ENCODE peak calls at places on chromosomes 4 and X, in six cellular contexts. One of them, this sample, is unnamed.
A peak's percentile ranks its signal among the peaks of the same experiment; 100 is the strongest.

GRCh38 chrX:127037179-127037578 is 217.7 kb downstream of the PRR32 start:
- DNase-seq in K562: no peak
- DNase-seq in GM12878: no peak
- DNase-seq in HepG2: no peak
- DNase-seq in HCT116: no peak
- DNase-seq in H1: no peak
- DNase-seq in this sample: no peak

GRCh38 chr4:96407651-96408342 is 567.9 kb downstream of the PDHA2 start:
- DNase-seq in H1: no peak
- DNase-seq in HCT116: no peak
- DNase-seq in HepG2: no peak
- DNase-seq in GM12878: no peak
- DNase-seq in K562: no peak
- DNase-seq in this sample: no peak

GRCh38 chrX:153338836-153339235 is 4.9 kb downstream of the ZNF275 start:
- DNase-seq in H1: no peak
- DNase-seq in HepG2: no peak
- DNase-seq in GM12878: no peak
- DNase-seq in K562: no peak
- DNase-seq in HCT116: no peak
- DNase-seq in this sample: no peak

GRCh38 chr4:168021666-168022065 is 70.7 kb upstream of the ANXA10 start:
- DNase-seq in HepG2: no peak
- DNase-seq in H1: no peak
- DNase-seq in GM12878: no peak
- DNase-seq in K562: no peak
- DNase-seq in HCT116: no peak
- DNase-seq in this sample: no peak

GRCh38 chrX:45187731-45188130 is 12.9 kb downstream of the DIPK2B start:
- DNase-seq in H1: no peak
- DNase-seq in K562: no peak
- DNase-seq in HCT116: no peak
- DNase-seq in HepG2: no peak
- DNase-seq in GM12878: no peak
- DNase-seq in this sample: no peak

GRCh38 chrX:15391850-15392249 is 7.6 kb upstream of the VEGFD start:
- DNase-seq in H1: no peak
- DNase-seq in HCT116: no peak
- DNase-seq in K562: no peak
- DNase-seq in GM12878: no peak
- DNase-seq in HepG2: no peak
- DNase-seq in this sample: no peak

GRCh38 chrX:10240918-10241317 is 84.1 kb downstream of the CLCN4 start:
- DNase-seq in GM12878: no peak
- DNase-seq in K562: no peak
- DNase-seq in HepG2: no peak
- DNase-seq in H1: no peak
- DNase-seq in HCT116: no peak
- DNase-seq in this sample: no peak

GRCh38 chr4:90540536-90540935 is 413.3 kb downstream of the CCSER1 start:
- DNase-seq in HepG2: no peak
- DNase-seq in HCT116: no peak
- DNase-seq in H1: no peak
- DNase-seq in K562: no peak
- DNase-seq in GM12878: no peak
- DNase-seq in this sample: no peak

GRCh38 chr4:89549907-89550306 is 242.3 kb upstream of the GPRIN3 start:
- DNase-seq in K562: no peak
- DNase-seq in HepG2: no peak
- DNase-seq in GM12878: no peak
- DNase-seq in HCT116: no peak
- DNase-seq in H1: no peak
- DNase-seq in this sample: no peak

GRCh38 chrX:9911479-9911878 is 55.7 kb upstream of the CLDN34 start:
- DNase-seq in K562: no peak
- DNase-seq in HepG2: no peak
- DNase-seq in HCT116: no peak
- DNase-seq in GM12878: no peak
- DNase-seq in H1: no peak
- DNase-seq in this sample: no peak

GRCh38 chr4:65623509-65623908 is 46.8 kb downstream of the EPHA5 start:
- DNase-seq in HepG2: no peak
- DNase-seq in K562: no peak
- DNase-seq in HCT116: no peak
- DNase-seq in GM12878: no peak
- DNase-seq in H1: no peak
- DNase-seq in this sample: no peak

GRCh38 chr4:147371661-147372060 is 109.2 kb upstream of the EDNRA start:
- DNase-seq in H1: no peak
- DNase-seq in HepG2: no peak
- DNase-seq in GM12878: no peak
- DNase-seq in K562: no peak
- DNase-seq in HCT116: peak; percentile 51
- DNase-seq in this sample: no peak

GRCh38 chr4:186701273-186701672 is 22.4 kb downstream of the FAT1 start:
- DNase-seq in GM12878: no peak
- DNase-seq in HepG2: peak; percentile 62
- DNase-seq in H1: no peak
- DNase-seq in HCT116: no peak
- DNase-seq in K562: no peak
- DNase-seq in this sample: no peak

GRCh38 chr4:98203406-98204235 is 57.6 kb upstream of the RAP1GDS1 start:
- DNase-seq in HepG2: no peak
- DNase-seq in K562: no peak
- DNase-seq in HCT116: no peak
- DNase-seq in GM12878: peak; percentile 30
- DNase-seq in H1: no peak
- DNase-seq in this sample: no peak

GRCh38 chr4:136369073-136369472 is 1163.2 kb downstream of the PCDH18 start:
- DNase-seq in K562: no peak
- DNase-seq in GM12878: no peak
- DNase-seq in HepG2: no peak
- DNase-seq in HCT116: no peak
- DNase-seq in H1: no peak
- DNase-seq in this sample: no peak

GRCh38 chrX:43939187-43939926 is 33.8 kb downstream of the NDP start:
- DNase-seq in H1: no peak
- DNase-seq in HCT116: no peak
- DNase-seq in K562: no peak
- DNase-seq in HepG2: no peak
- DNase-seq in GM12878: no peak
- DNase-seq in this sample: no peak

GRCh38 chr4:992297-993110 is 700 bp downstream of the SLC26A1 start:
- DNase-seq in K562: peak; percentile 84
- DNase-seq in H1: no peak
- DNase-seq in GM12878: no peak
- DNase-seq in HepG2: peak; percentile 98
- DNase-seq in HCT116: no peak
- DNase-seq in this sample: no peak

DNA sequence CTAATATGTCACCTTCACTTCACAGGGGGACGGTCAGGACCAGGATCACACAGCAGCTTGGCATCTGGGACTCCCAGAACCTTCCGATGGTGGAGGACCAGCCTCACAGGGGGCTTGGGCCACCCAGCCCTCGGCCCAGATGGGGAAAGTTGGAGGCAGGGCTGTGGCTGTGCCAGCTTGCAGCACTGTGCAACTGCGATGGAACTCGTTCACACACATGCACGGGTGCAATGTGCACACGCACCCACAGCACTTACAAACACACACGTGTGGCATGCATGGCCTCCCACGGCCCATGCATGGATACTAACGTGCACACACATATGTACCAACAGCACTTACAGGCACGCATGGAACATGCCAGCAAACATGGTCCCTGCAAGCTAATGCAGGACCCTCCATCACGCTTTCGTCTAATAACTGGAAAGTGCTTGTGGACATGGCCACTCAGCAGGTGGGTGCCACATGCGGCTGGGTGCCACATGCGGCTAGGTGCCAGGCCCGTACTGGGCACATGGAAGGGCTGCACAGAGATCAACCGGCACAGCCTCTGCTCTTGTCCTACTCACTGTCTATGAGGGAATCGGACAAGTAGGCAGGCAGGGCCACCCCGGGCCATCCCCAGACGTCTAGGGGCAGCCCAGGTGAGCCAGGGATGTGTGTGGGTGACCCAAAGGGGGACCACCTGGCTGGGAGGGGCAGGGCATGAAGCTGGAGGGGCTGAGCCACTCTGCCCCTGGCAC is 63.2 kb downstream of the ADRA2C start:
- DNase-seq in K562: no peak
- DNase-seq in H1: no peak
- DNase-seq in GM12878: no peak
- DNase-seq in HCT116: no peak
- DNase-seq in HepG2: no peak
- DNase-seq in this sample: no peak
- H3K27me3 ChIP-seq in K562: peaks cover 79% of the 10 kb centered on the region
- H3K27me3 ChIP-seq in H1: no peaks in the 10 kb centered on the region
- H3K27me3 ChIP-seq in GM12878: no peaks in the 10 kb centered on the region
- H3K27me3 ChIP-seq in HCT116: no peaks in the 10 kb centered on the region
- H3K27me3 ChIP-seq in HepG2: no peaks in the 10 kb centered on the region
- H3K27me3 ChIP-seq in this sample: peaks cover 44% of the 10 kb centered on the region

GRCh38 chr4:10172278-10173038 is 55.9 kb upstream of the WDR1 start:
- DNase-seq in GM12878: no peak
- DNase-seq in HCT116: no peak
- DNase-seq in K562: peak; percentile 27
- DNase-seq in HepG2: no peak
- DNase-seq in H1: no peak
- DNase-seq in this sample: no peak

GRCh38 chr4:10175626-10176025 is 59.0 kb upstream of the WDR1 start:
- DNase-seq in H1: no peak
- DNase-seq in HepG2: no peak
- DNase-seq in K562: no peak
- DNase-seq in GM12878: no peak
- DNase-seq in HCT116: no peak
- DNase-seq in this sample: no peak

GRCh38 chr4:10173754-10174749 is 57.5 kb upstream of the WDR1 start:
- DNase-seq in GM12878: no peak
- DNase-seq in K562: no peak
- DNase-seq in HCT116: no peak
- DNase-seq in HepG2: no peak
- DNase-seq in H1: no peak
- DNase-seq in this sample: no peak

GRCh38 chr4:10171055-10171454 is 54.5 kb upstream of the WDR1 start:
- DNase-seq in GM12878: no peak
- DNase-seq in K562: peak; percentile 39
- DNase-seq in H1: no peak
- DNase-seq in HepG2: no peak
- DNase-seq in HCT116: no peak
- DNase-seq in this sample: no peak

DNA sequence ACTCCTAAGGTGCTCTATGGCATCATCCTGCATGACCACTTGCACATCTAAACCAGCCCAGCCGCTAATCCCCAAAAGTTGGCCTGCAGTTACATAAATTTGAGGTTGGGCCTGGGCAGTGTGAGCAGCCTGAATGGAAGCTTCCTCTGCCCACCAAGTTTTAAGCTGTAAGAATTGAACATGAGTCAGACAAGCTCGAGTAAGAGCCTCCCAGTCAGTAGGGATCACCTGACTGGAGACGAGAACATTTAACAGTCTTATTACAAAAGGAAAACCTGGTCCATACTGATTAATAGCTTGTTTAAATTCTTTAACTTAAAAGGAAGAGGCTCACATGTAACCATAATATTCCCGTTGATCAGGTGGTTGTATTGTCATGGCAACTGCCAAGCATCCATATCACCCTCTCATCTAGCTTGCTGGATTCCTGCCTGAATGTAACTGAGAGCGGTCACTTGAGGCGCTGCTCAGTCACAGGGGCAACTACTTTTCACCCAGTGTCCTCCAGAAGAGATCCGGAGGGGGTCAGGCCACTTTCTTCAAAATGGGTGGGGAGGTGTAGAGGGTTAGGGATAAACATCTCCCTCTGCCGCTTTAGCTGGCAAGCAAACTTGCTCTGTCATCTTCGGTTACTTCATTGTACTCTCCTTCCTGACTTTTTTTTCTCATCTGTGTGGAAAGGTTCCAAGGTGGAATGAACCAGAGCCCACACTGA is 56.6 kb upstream of the WDR1 start:
- DNase-seq in HepG2: no peak
- DNase-seq in K562: peak; percentile 88
- DNase-seq in HCT116: no peak
- DNase-seq in H1: no peak
- DNase-seq in GM12878: no peak
- DNase-seq in this sample: no peak
- TF ChIP-seq ZNF274 in HepG2: no peak
- TF ChIP-seq ZNF274 in K562: no peak
- TF ChIP-seq ZNF274 in HCT116: no peak
- TF ChIP-seq ZNF274 in H1: no peak
- TF ChIP-seq ZNF274 in GM12878: no peak
- TF ChIP-seq ZNF274 in this sample: no peak

DNA sequence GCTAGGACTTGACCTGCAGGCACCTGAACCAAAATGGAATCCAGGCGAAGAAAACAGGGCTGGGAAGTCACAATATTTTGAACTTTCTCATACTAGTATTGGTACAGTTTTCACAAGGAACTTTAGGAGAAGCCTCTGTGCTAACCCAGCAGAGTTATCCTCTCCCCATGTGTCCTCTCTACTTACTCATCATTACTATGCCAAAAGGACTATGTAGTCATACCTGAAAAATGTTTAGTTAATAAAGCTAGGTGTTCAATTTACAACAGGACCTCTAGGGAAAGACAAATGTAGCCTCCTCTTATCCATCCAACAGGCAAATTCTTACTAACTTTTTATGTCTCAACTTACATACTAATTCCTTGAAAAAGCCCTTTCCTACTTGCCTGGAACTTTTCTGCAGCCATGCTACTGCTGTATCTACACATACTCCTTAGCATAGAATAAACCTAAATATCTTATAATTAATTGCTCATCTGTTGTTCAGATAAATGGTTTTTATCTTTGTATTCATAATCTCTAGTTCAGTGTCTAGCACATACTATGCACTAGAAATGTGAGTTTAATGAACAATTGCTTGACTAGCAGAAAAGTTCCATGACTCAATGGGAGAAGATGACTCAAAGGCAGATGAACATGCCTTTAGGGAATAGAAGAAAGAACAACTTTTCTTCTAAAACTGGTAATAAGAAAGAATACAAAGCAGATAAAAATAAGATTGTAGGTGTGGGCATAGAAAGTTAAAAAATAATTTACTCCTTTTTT is 215.5 kb upstream of the VEGFC start:
- DNase-seq in GM12878: no peak
- DNase-seq in HCT116: no peak
- DNase-seq in K562: no peak
- DNase-seq in HepG2: no peak
- DNase-seq in H1: no peak
- DNase-seq in this sample: no peak
- H3K9ac ChIP-seq in GM12878: no peak overlapping the region
- H3K9ac ChIP-seq in HCT116: no peak overlapping the region
- H3K9ac ChIP-seq in K562: no peak overlapping the region
- H3K9ac ChIP-seq in HepG2: no peak overlapping the region
- H3K9ac ChIP-seq in H1: no peak overlapping the region
- H3K9ac ChIP-seq in this sample: no peak overlapping the region

DNA sequence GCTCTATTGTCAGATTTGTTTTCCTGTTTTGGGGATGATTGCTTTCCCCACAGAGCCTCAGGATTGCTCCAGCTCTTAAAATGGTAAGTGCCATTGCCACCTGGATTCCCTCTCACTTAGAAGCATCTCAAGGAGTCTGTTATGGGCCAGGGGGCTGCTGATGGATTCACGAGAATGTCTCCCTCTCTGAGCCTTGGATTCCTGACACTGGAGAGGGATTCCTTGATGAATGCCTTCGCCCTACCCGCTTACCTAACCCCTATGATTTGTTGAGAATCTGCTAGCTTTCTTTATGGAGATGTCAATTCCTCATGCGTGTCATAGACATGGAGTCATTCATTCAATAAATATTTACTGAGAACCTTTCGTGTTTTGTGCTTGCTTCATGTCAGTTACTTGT is 36.9 kb upstream of the TENM3 start:
- DNase-seq in GM12878: no peak
- DNase-seq in HCT116: no peak
- DNase-seq in HepG2: no peak
- DNase-seq in H1: no peak
- DNase-seq in K562: no peak
- DNase-seq in this sample: no peak
- H3K27me3 ChIP-seq in GM12878: no peaks in the 10 kb centered on the region
- H3K27me3 ChIP-seq in HCT116: peaks cover 34% of the 10 kb centered on the region
- H3K27me3 ChIP-seq in HepG2: peaks cover 1% of the 10 kb centered on the region
- H3K27me3 ChIP-seq in H1: no peaks in the 10 kb centered on the region
- H3K27me3 ChIP-seq in K562: peaks cover 15% of the 10 kb centered on the region
- H3K27me3 ChIP-seq in this sample: no peaks in the 10 kb centered on the region